ENCODE peak calls at places on chromosome 6, in seven cellular contexts. V, P, A, M, D, R and H are unnamed samples.

GRCh38 chr6:111750753-111751684 is 122.2 kb downstream of the FYN start:
- DNase-seq in V (peak; percentile 47), P (peak; percentile 82), A (no peak), M (no peak), D (no peak), R (peak; percentile 33), H (peak; percentile 72)

GRCh38 chr6:35640017-35640664 is 48.6 kb downstream of the FKBP5 start:
- DNase-seq in V (no peak), P (no peak), A (no peak), M (no peak), D (no peak), R (no peak), H (no peak)

GRCh38 chr6:4957521-4958231 is 46.2 kb downstream of the RPP40 start:
- DNase-seq in V (peak; percentile 44), P (no peak), A (no peak), M (no peak), D (no peak), R (no peak), H (peak; percentile 76)

GRCh38 chr6:10763006-10763405 is 15.4 kb downstream of the TMEM14B start:
- DNase-seq in V (no peak), P (peak; percentile 24), A (no peak), M (no peak), D (no peak), R (no peak), H (no peak)

GRCh38 chr6:85049282-85049681 is 284.9 kb upstream of the TBX18 start:
- DNase-seq in V (no peak), P (no peak), A (no peak), M (no peak), D (no peak), R (no peak), H (no peak)

GRCh38 chr6:153511896-153512496 is 380.9 kb upstream of the RGS17 start:
- DNase-seq in V (peak; percentile 41), P (peak; percentile 51), A (no peak), M (no peak), D (no peak), R (no peak), H (peak; percentile 26)

GRCh38 chr6:166626177-166627038 is 643 bp downstream of the RPS6KA2 start:
- DNase-seq in V (peak; percentile 50), P (peak; percentile 50), A (no peak), M (peak; percentile 42), D (no peak), R (peak; percentile 22), H (no peak)

GRCh38 chr6:24908555-24908954 is 27.2 kb downstream of the RIPOR2 start:
- DNase-seq in V (no peak), P (no peak), A (no peak), M (no peak), D (no peak), R (no peak), H (no peak)

GRCh38 chr6:53986165-53986720 is 125.0 kb upstream of the MLIP start:
- DNase-seq in V (peak; percentile 60), P (peak; percentile 77), A (peak; percentile 37), M (peak; percentile 42), D (no peak), R (peak; percentile 53), H (no peak)

GRCh38 chr6:71290611-71291010 is 2.0 kb downstream of the OGFRL1 start:
- DNase-seq in V (no peak), P (no peak), A (no peak), M (no peak), D (no peak), R (no peak), H (no peak)

GRCh38 chr6:149445573-149445972 is 39.2 kb downstream of the ZC3H12D start:
- DNase-seq in V (no peak), P (no peak), A (no peak), M (no peak), D (peak; percentile 5), R (no peak), H (no peak)

GRCh38 chr6:50264995-50265571 is 215.4 kb upstream of the DEFB112 start:
- DNase-seq in V (peak; percentile 48), P (no peak), A (no peak), M (no peak), D (no peak), R (no peak), H (no peak)

GRCh38 chr6:3277251-3277650 is 18.5 kb downstream of the PSMG4 start:
- DNase-seq in V (no peak), P (no peak), A (no peak), M (no peak), D (no peak), R (no peak), H (no peak)

GRCh38 chr6:9250852-9251251 is 815.5 kb upstream of the SLC35B3 start:
- DNase-seq in V (peak; percentile 85), P (peak; percentile 60), A (peak; percentile 44), M (peak; percentile 58), D (no peak), R (peak; percentile 12), H (peak; percentile 68)

GRCh38 chr6:54846857-54847721 is 518 bp downstream of the FAM83B start:
- DNase-seq in V (peak; percentile 59), P (no peak), A (no peak), M (peak; percentile 24), D (no peak), R (peak; percentile 30), H (peak; percentile 45)

GRCh38 chr6:132192646-132193045 is 208.6 kb downstream of the MOXD1 start:
- DNase-seq in V (no peak), P (no peak), A (no peak), M (no peak), D (no peak), R (no peak), H (no peak)

GRCh38 chr6:25749837-25750236 is 4.7 kb upstream of the SLC17A4 start:
- DNase-seq in V (no peak), P (no peak), A (no peak), M (no peak), D (no peak), R (no peak), H (no peak)

GRCh38 chr6:3370361-3371221 is 86.3 kb downstream of the SLC22A23 start:
- DNase-seq in V (no peak), P (no peak), A (no peak), M (peak; percentile 57), D (no peak), R (no peak), H (no peak)

GRCh38 chr6:7639427-7639826 is 49.4 kb downstream of the SNRNP48 start:
- DNase-seq in V (no peak), P (no peak), A (no peak), M (no peak), D (no peak), R (no peak), H (no peak)

DNA sequence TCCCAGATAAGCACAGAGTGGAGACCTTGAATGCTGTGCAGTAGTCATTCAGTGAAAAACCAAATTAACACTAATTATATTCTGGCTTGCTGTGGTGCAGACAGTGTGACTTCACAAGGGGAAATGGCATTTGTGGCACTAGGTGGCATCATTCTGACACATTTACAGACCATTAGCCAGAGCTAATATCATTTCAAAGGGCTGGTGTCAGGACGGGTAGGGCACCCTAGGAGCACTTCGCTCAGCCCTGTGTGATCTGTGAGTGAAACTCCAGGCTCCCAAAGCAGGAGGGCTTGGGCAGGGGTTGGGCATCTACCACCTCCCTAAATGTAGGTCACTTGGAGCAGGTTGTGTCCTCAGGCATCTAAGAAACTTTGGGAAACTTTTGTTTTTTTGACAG is 555.8 kb downstream of the PKHD1 start:
- DNase-seq in V (peak; percentile 34), P (no peak), A (no peak), M (no peak), D (no peak), R (no peak), H (no peak)
- TF ChIP-seq CTCF in V (peak; percentile 25), P (no peak), A (no peak), M (no peak), D (no peak), R (no peak), H (peak; percentile 34)

GRCh38 chr6:28395918-28396317 is 3.6 kb downstream of the ZSCAN12 start:
- DNase-seq in V (no peak), P (no peak), A (no peak), M (no peak), D (no peak), R (no peak), H (no peak)

GRCh38 chr6:28400122-28400451 is 540 bp upstream of the ZSCAN12 start:
- DNase-seq in V (no peak), P (peak; percentile 5), A (no peak), M (no peak), D (no peak), R (no peak), H (no peak)

GRCh38 chr6:28402197-28402596 is 2.6 kb upstream of the ZSCAN12 start:
- DNase-seq in V (no peak), P (no peak), A (no peak), M (no peak), D (no peak), R (no peak), H (no peak)

GRCh38 chr6:28401172-28401571 is 1.6 kb upstream of the ZSCAN12 start:
- DNase-seq in V (no peak), P (no peak), A (no peak), M (no peak), D (no peak), R (no peak), H (no peak)

DNA sequence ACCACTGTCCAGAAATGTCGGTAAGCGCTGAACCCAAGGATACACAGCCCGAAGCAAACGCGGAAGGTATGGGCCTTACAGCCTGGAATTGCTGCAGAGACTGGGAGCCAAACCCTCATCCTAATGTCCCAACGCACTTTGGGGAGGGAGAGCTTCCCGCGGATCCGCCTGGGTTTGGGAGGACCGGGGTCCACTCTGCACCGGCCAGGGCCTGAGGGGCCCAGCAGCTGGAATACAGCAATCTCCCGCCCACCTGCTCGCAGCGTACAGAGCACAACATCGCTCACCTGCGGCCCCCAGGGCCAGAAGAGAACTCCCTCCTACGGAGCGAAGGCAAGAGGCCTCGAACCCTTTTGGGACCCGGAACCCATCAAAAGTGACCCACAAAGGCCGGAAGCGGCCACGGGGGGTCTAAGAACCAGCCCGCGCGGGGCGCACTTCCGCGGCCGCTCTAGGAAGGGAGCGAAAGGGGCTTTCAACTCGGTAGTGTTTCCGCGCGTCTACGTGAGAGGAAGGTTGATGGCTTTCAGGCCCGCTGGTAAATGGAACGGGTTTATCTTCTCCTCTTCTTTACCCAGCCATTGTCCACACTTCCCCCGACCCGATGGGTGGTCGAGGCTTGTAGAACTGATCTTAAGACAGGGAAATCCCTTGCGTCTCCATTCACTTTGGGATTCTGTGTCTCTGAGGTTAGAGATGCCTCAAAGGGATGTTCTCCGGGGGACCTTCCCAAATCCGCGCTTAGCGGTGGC is at the start of gene ZSCAN12:
- DNase-seq in V (peak; percentile 90), P (peak; percentile 90), A (peak; percentile 54), M (peak; percentile 82), D (peak; percentile 83), R (peak; percentile 85), H (peak; percentile 84)
- TF ChIP-seq CTCF in V (peak; percentile 78), P (peak; percentile 81), A (no peak), M (no peak), D (no peak), R (peak; percentile 41), H (peak; percentile 73)

GRCh38 chr6:158707826-158708225 is 58.0 kb downstream of the SYTL3 start:
- DNase-seq in V (no peak), P (peak; percentile 59), A (no peak), M (no peak), D (peak; percentile 68), R (peak; percentile 69), H (no peak)
- TF ChIP-seq CTCF in V (no peak), P (no peak), A (no peak), M (no peak), D (no peak), R (no peak), H (no peak)

DNA sequence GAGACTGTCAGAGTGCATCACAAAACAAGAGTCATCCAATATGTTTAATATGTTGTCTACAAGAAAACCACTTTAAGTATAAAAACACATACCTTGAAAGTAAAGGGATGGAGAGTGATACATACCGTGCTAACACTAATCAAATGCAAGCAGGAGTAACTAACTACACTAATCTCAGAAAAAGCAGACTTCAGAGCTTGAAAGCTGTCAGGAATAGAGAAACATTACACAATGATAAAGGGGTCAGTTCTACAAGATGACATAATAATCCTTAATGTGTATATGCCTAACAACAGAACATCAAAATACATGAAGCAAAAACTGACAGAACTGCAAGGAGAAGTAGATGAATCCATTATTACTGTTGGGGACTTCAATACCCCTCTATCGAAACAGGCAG is 59.7 kb upstream of the SMIM29 start:
- DNase-seq in V (no peak), P (no peak), A (no peak), M (no peak), D (no peak), R (no peak), H (no peak)
- TF ChIP-seq CTCF in V (no peak), P (no peak), A (no peak), M (no peak), D (no peak), R (no peak), H (no peak)